ENCODE peak calls at places on chromosomes 1 and 21, in seven cellular contexts. X is A549, O is AG10803, L is left colon, G is thyroid gland, Z is pulmonary artery endothelial cell, C is psoas muscle. F is an unnamed sample.
A peak's percentile ranks its signal among the peaks of the same experiment; 100 is the strongest.

GRCh38 chr1:167460836-167461235 is 57.5 kb downstream of the CD247 start:
- DNase-seq in X (no peak), O (no peak), L (no peak), G (no peak), Z (no peak), C (no peak), F (no peak)

GRCh38 chr1:153518562-153518961 is 17.2 kb downstream of the S100A6 start:
- DNase-seq in X (no peak), O (no peak), L (no peak), G (no peak), Z (no peak), C (no peak), F (no peak)

GRCh38 chr1:223504741-223505140 is 111.5 kb downstream of the CCDC185 start:
- DNase-seq in X (no peak), O (peak; percentile 78), L (peak; percentile 72), G (no peak), Z (no peak), C (no peak), F (no peak)

GRCh38 chr1:143698016-143698415 is 273.8 kb downstream of the FAM72C start:
- DNase-seq in X (peak; percentile 69), O (no peak), L (peak; percentile 73), G (peak; percentile 64), Z (no peak), C (no peak), F (no peak)

GRCh38 chr1:21468597-21468996 is 28.7 kb downstream of the NBPF3 start:
- DNase-seq in X (peak; percentile 33), O (peak; percentile 27), L (peak; percentile 20), G (peak; percentile 70), Z (no peak), C (no peak), F (no peak)

GRCh38 chr1:54665852-54666251 is 24.3 kb downstream of the MROH7 start:
- DNase-seq in X (no peak), O (no peak), L (no peak), G (no peak), Z (no peak), C (no peak), F (no peak)

GRCh38 chr1:202058001-202058908 is 47.9 kb downstream of the ELF3 start:
- DNase-seq in X (peak; percentile 98), O (no peak), L (no peak), G (no peak), Z (no peak), C (no peak), F (no peak)

GRCh38 chr1:170149971-170150370 is 4.2 kb downstream of the NTMT2 start:
- DNase-seq in X (no peak), O (peak; percentile 48), L (no peak), G (no peak), Z (no peak), C (no peak), F (no peak)

GRCh38 chr1:54407957-54408700 is 1.9 kb upstream of the SSBP3 start:
- DNase-seq in X (peak; percentile 74), O (peak; percentile 87), L (peak; percentile 31), G (no peak), Z (peak; percentile 43), C (no peak), F (no peak)

GRCh38 chr1:201877877-201878339 is 10.8 kb upstream of the SHISA4 start:
- DNase-seq in X (peak; percentile 57), O (peak; percentile 58), L (peak; percentile 26), G (peak; percentile 63), Z (no peak), C (no peak), F (no peak)

GRCh38 chr1:43885311-43885801 is 48.2 kb upstream of the ARTN start:
- DNase-seq in X (no peak), O (no peak), L (peak; percentile 46), G (no peak), Z (no peak), C (no peak), F (no peak)

GRCh38 chr1:2483026-2483425 is 6.9 kb downstream of the PLCH2 start:
- DNase-seq in X (no peak), O (no peak), L (no peak), G (no peak), Z (no peak), C (no peak), F (no peak)

GRCh38 chr1:175984813-175985212 is 222.3 kb downstream of the COP1 start:
- DNase-seq in X (peak; percentile 49), O (no peak), L (no peak), G (no peak), Z (no peak), C (no peak), F (no peak)

GRCh38 chr21:42013338-42013737 is 3.2 kb upstream of the ZBTB21 start:
- DNase-seq in X (no peak), O (no peak), L (no peak), G (no peak), Z (no peak), C (no peak), F (no peak)

GRCh38 chr1:108881369-108881768 is 4.6 kb downstream of the GPSM2 start:
- DNase-seq in X (no peak), O (peak; percentile 78), L (no peak), G (no peak), Z (no peak), C (no peak), F (no peak)

GRCh38 chr1:100530901-100531487 is 6.9 kb upstream of the GPR88 start:
- DNase-seq in X (no peak), O (peak; percentile 86), L (no peak), G (no peak), Z (no peak), C (peak; percentile 25), F (no peak)

GRCh38 chr1:64574301-64574700 is 104.4 kb downstream of the CACHD1 start:
- DNase-seq in X (no peak), O (no peak), L (no peak), G (no peak), Z (no peak), C (no peak), F (no peak)

GRCh38 chr1:205147191-205147590 is 25.4 kb upstream of the RBBP5 start:
- DNase-seq in X (peak; percentile 43), O (peak; percentile 92), L (no peak), G (peak; percentile 43), Z (no peak), C (no peak), F (no peak)

GRCh38 chr21:45381865-45382697 is 22.9 kb upstream of the COL18A1 start:
- DNase-seq in X (no peak), O (no peak), L (no peak), G (no peak), Z (no peak), C (peak; percentile 9), F (peak; percentile 12)

GRCh38 chr1:100700586-100700985 is 19.0 kb upstream of the VCAM1 start:
- DNase-seq in X (no peak), O (no peak), L (no peak), G (no peak), Z (no peak), C (no peak), F (no peak)

GRCh38 chr1:11680270-11681070 is 478 bp downstream of the MAD2L2 start:
- DNase-seq in X (no peak), O (peak; percentile 15), L (no peak), G (no peak), Z (no peak), C (no peak), F (no peak)

GRCh38 chr1:196209265-196209664 is 399.0 kb downstream of the KCNT2 start:
- DNase-seq in X (no peak), O (peak; percentile 25), L (no peak), G (no peak), Z (no peak), C (no peak), F (no peak)

GRCh38 chr1:110171134-110171733 is 20.9 kb downstream of the SLC6A17 start:
- DNase-seq in X (no peak), O (no peak), L (no peak), G (peak; percentile 83), Z (no peak), C (no peak), F (no peak)

GRCh38 chr21:42518216-42518615 is 4.6 kb downstream of the SLC37A1 start:
- DNase-seq in X (peak; percentile 56), O (peak; percentile 9), L (no peak), G (peak; percentile 53), Z (no peak), C (no peak), F (no peak)

GRCh38 chr1:8540266-8540926 is 222.5 kb downstream of the SLC45A1 start:
- DNase-seq in X (no peak), O (peak; percentile 83), L (no peak), G (no peak), Z (no peak), C (no peak), F (no peak)

GRCh38 chr1:24415910-24416665 is 486 bp downstream of the NIPAL3 start:
- DNase-seq in X (no peak), O (no peak), L (peak; percentile 48), G (peak; percentile 67), Z (no peak), C (no peak), F (no peak)

GRCh38 chr1:143652744-143653143 is 319.0 kb downstream of the FAM72C start:
- DNase-seq in X (no peak), O (no peak), L (no peak), G (no peak), Z (no peak), C (no peak), F (no peak)

GRCh38 chr1:211068976-211069375 is 65.0 kb downstream of the KCNH1 start:
- DNase-seq in X (no peak), O (no peak), L (no peak), G (no peak), Z (no peak), C (no peak), F (no peak)

GRCh38 chr1:74771913-74772515 is 39.1 kb downstream of the TYW3 start:
- DNase-seq in X (peak; percentile 45), O (peak; percentile 48), L (no peak), G (no peak), Z (peak; percentile 3), C (no peak), F (no peak)

GRCh38 chr1:25933479-25934365 is 27.5 kb upstream of the STMN1 start:
- DNase-seq in X (no peak), O (no peak), L (no peak), G (no peak), Z (no peak), C (no peak), F (no peak)

GRCh38 chr1:70221241-70222077 is at the start of gene SRSF11:
- DNase-seq in X (peak; percentile 92), O (peak; percentile 92), L (peak; percentile 99), G (peak; percentile 97), Z (peak; percentile 78), C (peak; percentile 98), F (peak; percentile 98)

GRCh38 chr1:37476460-37477197 is 2.2 kb downstream of the ZC3H12A start:
- DNase-seq in X (peak; percentile 65), O (peak; percentile 90), L (peak; percentile 74), G (peak; percentile 50), Z (peak; percentile 32), C (peak; percentile 80), F (peak; percentile 56)

GRCh38 chr1:209387969-209388329 is 195.6 kb upstream of the CAMK1G start:
- DNase-seq in X (no peak), O (peak; percentile 66), L (no peak), G (no peak), Z (no peak), C (no peak), F (no peak)

GRCh38 chr1:55584521-55585401 is 369.6 kb upstream of the USP24 start:
- DNase-seq in X (peak; percentile 18), O (peak; percentile 57), L (no peak), G (peak; percentile 65), Z (no peak), C (no peak), F (no peak)

GRCh38 chr1:95262928-95263327 is 28.9 kb downstream of the RWDD3 start:
- DNase-seq in X (no peak), O (no peak), L (no peak), G (no peak), Z (no peak), C (no peak), F (no peak)